ENCODE peak calls at places on chromosomes 13 and 19, in five cellular contexts. One of them, this sample, is unnamed.

GRCh38 chr13:97492684-97493371 is 58.9 kb downstream of the RAP2A start:
- DNase-seq in breast epithelium: no peak
- DNase-seq in stomach: no peak
- DNase-seq in suprapubic skin: no peak
- DNase-seq in sigmoid colon: no peak
- DNase-seq in this sample: no peak

GRCh38 chr19:2659856-2660432 is 42.5 kb downstream of the GNG7 start:
- DNase-seq in breast epithelium: no peak
- DNase-seq in stomach: no peak
- DNase-seq in suprapubic skin: no peak
- DNase-seq in sigmoid colon: no peak
- DNase-seq in this sample: no peak

GRCh38 chr13:46947425-46948191 is 50.8 kb upstream of the HTR2A start:
- DNase-seq in breast epithelium: no peak
- DNase-seq in stomach: no peak
- DNase-seq in suprapubic skin: no peak
- DNase-seq in sigmoid colon: no peak
- DNase-seq in this sample: no peak

GRCh38 chr19:2702170-2703076 is at the start of gene GNG7:
- DNase-seq in breast epithelium: peak
- DNase-seq in stomach: peak
- DNase-seq in suprapubic skin: peak
- DNase-seq in sigmoid colon: peak
- DNase-seq in this sample: peak

GRCh38 chr13:25213716-25214115 is 41.6 kb upstream of the AMER2 start:
- DNase-seq in breast epithelium: no peak
- DNase-seq in stomach: no peak
- DNase-seq in suprapubic skin: no peak
- DNase-seq in sigmoid colon: no peak
- DNase-seq in this sample: no peak

GRCh38 chr19:16359074-16359473 is 34.4 kb downstream of the KLF2 start:
- DNase-seq in breast epithelium: no peak
- DNase-seq in stomach: no peak
- DNase-seq in suprapubic skin: no peak
- DNase-seq in sigmoid colon: no peak
- DNase-seq in this sample: no peak

GRCh38 chr13:59103004-59103768 is 1060.5 kb downstream of the DIAPH3 start:
- DNase-seq in breast epithelium: no peak
- DNase-seq in stomach: no peak
- DNase-seq in suprapubic skin: no peak
- DNase-seq in sigmoid colon: no peak
- DNase-seq in this sample: no peak

GRCh38 chr13:52906122-52906903 is 57.9 kb upstream of the PCDH8 start:
- DNase-seq in breast epithelium: no peak
- DNase-seq in stomach: no peak
- DNase-seq in suprapubic skin: no peak
- DNase-seq in sigmoid colon: no peak
- DNase-seq in this sample: no peak

GRCh38 chr19:55663846-55664536 is 9.2 kb downstream of the U2AF2 start:
- DNase-seq in breast epithelium: no peak
- DNase-seq in stomach: no peak
- DNase-seq in suprapubic skin: no peak
- DNase-seq in sigmoid colon: no peak
- DNase-seq in this sample: no peak

DNA sequence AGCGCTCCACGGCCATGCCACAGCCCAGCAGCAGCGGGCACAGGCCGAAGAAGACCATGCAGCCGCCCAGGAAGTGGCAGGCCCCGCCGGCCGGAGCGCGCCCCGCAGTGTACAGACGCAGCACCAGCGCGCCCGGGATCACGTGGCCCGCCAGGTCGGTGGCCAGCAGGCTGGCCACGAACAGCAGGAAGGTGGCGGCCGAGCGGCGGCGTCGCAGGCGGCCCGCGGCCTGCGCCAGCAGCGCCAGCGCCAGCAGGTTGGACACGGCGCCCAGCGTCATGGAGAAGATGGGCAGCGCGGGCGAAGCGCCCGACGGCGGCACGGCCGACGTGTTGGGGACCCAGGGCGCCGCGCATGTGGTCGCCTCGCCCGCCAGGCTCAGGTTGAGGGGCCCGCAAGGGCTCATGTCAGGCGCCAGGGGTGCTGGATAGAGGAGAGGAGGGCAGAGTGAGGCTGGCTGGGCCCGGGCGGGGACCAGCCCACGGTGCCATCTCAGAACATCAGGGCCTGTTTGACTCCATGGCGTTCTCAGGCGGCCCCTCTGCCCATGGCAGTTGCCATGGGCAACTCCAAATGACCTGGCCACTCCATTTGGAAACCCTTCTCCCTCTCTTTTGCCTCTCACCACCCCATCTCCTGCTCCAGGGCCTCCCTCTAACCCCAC is 1.1 kb downstream of the PTGER1 start:
- DNase-seq in breast epithelium: no peak
- DNase-seq in stomach: peak
- DNase-seq in suprapubic skin: no peak
- DNase-seq in sigmoid colon: no peak
- DNase-seq in this sample: peak
- TF ChIP-seq POLR2AphosphoS5 in breast epithelium: no peak
- TF ChIP-seq POLR2AphosphoS5 in stomach: no peak
- TF ChIP-seq POLR2AphosphoS5 in suprapubic skin: no peak
- TF ChIP-seq POLR2AphosphoS5 in sigmoid colon: no peak
- TF ChIP-seq POLR2AphosphoS5 in this sample: no peak

DNA sequence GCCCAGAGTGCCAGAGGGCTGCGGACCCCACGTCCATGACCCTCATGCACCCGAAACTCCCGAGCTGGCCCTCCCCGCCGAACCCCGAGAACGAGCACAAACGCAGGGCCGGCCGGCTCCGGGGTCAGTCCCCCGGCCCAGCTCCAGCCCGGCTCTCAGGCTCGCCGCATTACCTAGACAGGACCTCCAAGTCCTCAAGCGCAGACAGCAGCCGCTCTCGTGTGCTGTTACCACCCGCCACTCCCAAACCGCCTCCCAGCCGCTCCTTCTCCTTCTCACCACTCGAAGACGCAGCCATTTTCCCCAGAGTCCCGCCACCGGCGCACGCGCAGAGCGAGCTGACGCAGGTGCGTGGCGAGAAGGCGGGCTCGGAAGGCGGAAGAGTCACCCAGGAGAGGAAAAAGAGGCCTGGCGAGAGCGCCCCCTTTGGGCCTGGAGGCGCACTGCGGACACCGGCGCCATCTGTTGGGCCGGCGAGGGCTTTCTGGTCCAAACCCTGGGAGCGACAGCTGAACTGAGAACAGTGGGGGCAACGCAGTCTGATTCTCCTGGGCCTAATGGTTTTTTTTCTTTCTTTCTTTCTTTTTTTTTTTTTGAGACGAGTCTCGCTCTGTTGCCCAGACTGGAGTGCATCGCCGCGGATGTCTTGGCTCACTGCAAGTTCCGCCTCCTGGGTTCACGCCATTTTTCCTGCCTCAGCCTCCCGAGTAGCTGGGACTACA is at the start of gene MED4:
- DNase-seq in breast epithelium: peak
- DNase-seq in stomach: peak
- DNase-seq in suprapubic skin: peak
- DNase-seq in sigmoid colon: peak
- DNase-seq in this sample: peak
- TF ChIP-seq POLR2A in breast epithelium: peak
- TF ChIP-seq POLR2A in stomach: peak
- TF ChIP-seq POLR2A in suprapubic skin: peak
- TF ChIP-seq POLR2A in sigmoid colon: peak
- TF ChIP-seq POLR2A in this sample: peak

DNA sequence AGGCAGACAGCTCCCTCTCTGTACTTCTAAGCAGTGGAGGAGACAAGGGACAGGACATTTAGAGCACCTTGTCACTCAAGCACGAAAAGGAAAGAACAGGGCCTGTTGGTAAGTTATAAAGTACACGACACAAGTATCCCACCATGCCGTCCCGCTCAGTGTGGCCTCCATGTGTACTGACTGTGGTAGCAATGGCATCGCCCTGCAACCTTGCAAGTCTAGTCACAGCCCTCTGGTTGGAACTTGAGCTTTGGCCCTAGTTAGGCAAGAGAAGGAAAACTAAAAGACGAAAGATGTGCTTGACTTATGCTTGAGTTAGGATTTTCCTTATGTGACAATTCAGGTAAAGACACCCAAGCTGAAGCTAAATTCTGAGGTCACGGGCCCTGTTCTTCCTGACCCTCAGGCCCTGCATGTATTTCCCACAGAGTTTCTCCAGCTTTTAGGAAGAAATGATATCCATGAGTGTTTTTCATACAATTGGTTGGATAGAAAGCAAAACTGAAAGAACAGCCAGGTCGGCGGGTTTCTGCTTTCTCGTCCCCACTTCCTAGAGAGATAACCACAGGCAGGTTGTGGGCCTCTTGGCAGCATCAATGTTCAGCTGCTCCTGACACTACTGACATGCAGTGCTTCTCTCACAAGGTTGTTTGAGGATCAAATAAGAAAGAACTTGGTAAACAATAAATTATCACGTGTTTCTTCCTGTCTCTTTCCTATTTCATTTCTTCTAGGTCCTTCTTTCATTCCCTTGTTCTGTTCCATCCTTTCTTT is 216.3 kb downstream of the IRS2 start:
- DNase-seq in breast epithelium: no peak
- DNase-seq in stomach: peak
- DNase-seq in suprapubic skin: no peak
- DNase-seq in sigmoid colon: no peak
- DNase-seq in this sample: no peak
- TF ChIP-seq POLR2AphosphoS5 in breast epithelium: no peak
- TF ChIP-seq POLR2AphosphoS5 in stomach: no peak
- TF ChIP-seq POLR2AphosphoS5 in suprapubic skin: no peak
- TF ChIP-seq POLR2AphosphoS5 in sigmoid colon: no peak
- TF ChIP-seq POLR2AphosphoS5 in this sample: no peak

DNA sequence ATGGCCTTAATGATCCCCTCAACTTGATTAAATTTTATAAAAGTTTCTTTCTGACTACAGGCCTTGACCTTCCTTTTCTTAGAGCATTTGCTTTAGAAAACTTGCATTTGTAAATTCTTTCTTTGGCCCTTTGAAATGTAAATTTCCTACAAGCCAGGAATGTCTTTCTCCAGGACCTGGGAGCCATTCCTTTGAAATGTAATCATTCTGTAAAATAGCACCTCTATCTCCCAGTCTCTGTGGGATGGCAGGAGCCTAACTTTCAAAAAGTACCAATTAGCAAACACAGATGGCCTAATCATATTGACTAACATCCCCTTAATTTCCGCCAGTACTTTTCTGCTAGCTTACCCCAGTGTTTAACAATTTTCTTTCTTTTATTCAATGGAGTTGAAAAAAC is 1394.2 kb upstream of the ATXN8OS start:
- DNase-seq in breast epithelium: no peak
- DNase-seq in stomach: no peak
- DNase-seq in suprapubic skin: no peak
- DNase-seq in sigmoid colon: no peak
- DNase-seq in this sample: no peak
- TF ChIP-seq POLR2A in breast epithelium: no peak
- TF ChIP-seq POLR2A in stomach: no peak
- TF ChIP-seq POLR2A in suprapubic skin: no peak
- TF ChIP-seq POLR2A in sigmoid colon: no peak
- TF ChIP-seq POLR2A in this sample: no peak

GRCh38 chr19:33242129-33242528 is 16.5 kb upstream of the SLC7A10 start:
- DNase-seq in breast epithelium: no peak
- DNase-seq in stomach: no peak
- DNase-seq in suprapubic skin: no peak
- DNase-seq in sigmoid colon: no peak
- DNase-seq in this sample: no peak

GRCh38 chr19:33240181-33240771 is 14.6 kb upstream of the SLC7A10 start:
- DNase-seq in breast epithelium: no peak
- DNase-seq in stomach: no peak
- DNase-seq in suprapubic skin: peak
- DNase-seq in sigmoid colon: no peak
- DNase-seq in this sample: no peak

GRCh38 chr19:33242911-33243310 is 17.3 kb upstream of the SLC7A10 start:
- DNase-seq in breast epithelium: no peak
- DNase-seq in stomach: no peak
- DNase-seq in suprapubic skin: no peak
- DNase-seq in sigmoid colon: no peak
- DNase-seq in this sample: no peak

GRCh38 chr19:33241091-33241529 is 15.5 kb upstream of the SLC7A10 start:
- DNase-seq in breast epithelium: no peak
- DNase-seq in stomach: no peak
- DNase-seq in suprapubic skin: peak
- DNase-seq in sigmoid colon: no peak
- DNase-seq in this sample: no peak

GRCh38 chr19:33241530-33242101 is 16.0 kb upstream of the SLC7A10 start:
- DNase-seq in breast epithelium: no peak
- DNase-seq in stomach: peak
- DNase-seq in suprapubic skin: peak
- DNase-seq in sigmoid colon: no peak
- DNase-seq in this sample: peak
- TF ChIP-seq POLR2AphosphoS5 in breast epithelium: no peak
- TF ChIP-seq POLR2AphosphoS5 in stomach: no peak
- TF ChIP-seq POLR2AphosphoS5 in suprapubic skin: no peak
- TF ChIP-seq POLR2AphosphoS5 in sigmoid colon: no peak
- TF ChIP-seq POLR2AphosphoS5 in this sample: no peak

GRCh38 chr13:110640591-110641029 is 25.3 kb downstream of the NAXD start:
- DNase-seq in breast epithelium: no peak
- DNase-seq in stomach: peak
- DNase-seq in suprapubic skin: no peak
- DNase-seq in sigmoid colon: peak
- DNase-seq in this sample: no peak
- TF ChIP-seq POLR2A in breast epithelium: no peak
- TF ChIP-seq POLR2A in stomach: no peak
- TF ChIP-seq POLR2A in suprapubic skin: no peak
- TF ChIP-seq POLR2A in sigmoid colon: no peak
- TF ChIP-seq POLR2A in this sample: no peak

DNA sequence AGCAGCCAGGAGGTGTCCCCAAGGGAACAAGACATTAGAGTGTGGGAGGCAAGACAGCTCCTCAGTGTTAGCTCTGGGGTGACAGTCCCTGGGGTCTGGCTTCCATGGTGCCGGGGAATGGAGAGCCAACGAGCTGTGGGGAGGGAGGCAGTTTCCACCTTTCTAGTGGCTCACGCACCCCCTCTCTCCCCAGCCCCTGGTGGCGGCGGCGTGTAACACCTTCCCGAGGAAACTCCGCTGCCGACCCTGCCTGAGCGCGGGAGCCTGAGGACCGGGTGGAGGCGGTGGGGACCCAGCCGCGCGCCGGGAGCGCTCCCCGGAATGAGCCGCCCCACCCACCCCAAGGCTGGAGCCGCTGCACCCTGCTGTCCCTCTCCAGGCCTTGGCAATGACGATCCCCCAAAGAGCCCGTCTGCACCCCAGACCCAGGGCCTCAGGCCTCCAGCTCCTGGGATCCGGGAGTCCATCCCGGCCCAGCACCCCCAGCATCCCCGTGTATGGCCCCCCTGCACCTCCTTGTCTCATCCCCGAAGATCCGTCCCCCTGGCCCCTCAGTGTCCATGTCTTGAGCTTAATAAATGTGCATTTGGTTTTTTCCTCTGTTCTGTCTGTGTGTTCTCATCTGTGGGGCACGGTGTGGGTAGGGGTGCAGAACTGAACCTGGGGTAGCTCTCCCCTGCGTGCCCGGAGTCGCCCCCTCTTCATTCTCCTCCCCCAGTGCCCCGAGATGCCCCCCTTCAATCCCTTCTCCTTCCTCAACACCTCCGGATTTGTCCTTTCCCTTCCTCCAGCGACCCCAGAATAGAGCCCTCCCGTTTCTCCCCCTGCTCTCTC is 617 bp upstream of the FXYD5 start:
- DNase-seq in breast epithelium: no peak
- DNase-seq in stomach: peak
- DNase-seq in suprapubic skin: peak
- DNase-seq in sigmoid colon: peak
- DNase-seq in this sample: peak
- TF ChIP-seq POLR2AphosphoS5 in breast epithelium: no peak
- TF ChIP-seq POLR2AphosphoS5 in stomach: no peak
- TF ChIP-seq POLR2AphosphoS5 in suprapubic skin: no peak
- TF ChIP-seq POLR2AphosphoS5 in sigmoid colon: no peak
- TF ChIP-seq POLR2AphosphoS5 in this sample: no peak

GRCh38 chr13:48976677-48977625 is 1.2 kb downstream of the FNDC3A start:
- DNase-seq in breast epithelium: no peak
- DNase-seq in stomach: no peak
- DNase-seq in suprapubic skin: no peak
- DNase-seq in sigmoid colon: no peak
- DNase-seq in this sample: no peak
- TF ChIP-seq POLR2A in breast epithelium: no peak
- TF ChIP-seq POLR2A in stomach: no peak
- TF ChIP-seq POLR2A in suprapubic skin: no peak
- TF ChIP-seq POLR2A in sigmoid colon: no peak
- TF ChIP-seq POLR2A in this sample: no peak

This sample was measured in upper lobe of left lung.